ENCODE peak calls at places on chromosomes 5 and 9, in six cellular contexts. B, V, R, M, U and D are unnamed samples.
A peak's percentile ranks its signal among the peaks of the same experiment; 100 is the strongest.

GRCh38 chr9:127919253-127919815 is 2.5 kb upstream of the ST6GALNAC4 start:
- DNase-seq in B (peak; percentile 82), V (peak; percentile 99), R (peak; percentile 99), M (peak; percentile 98), U (peak; percentile 100), D (peak; percentile 100)

GRCh38 chr9:113574381-113575262 is 111.1 kb downstream of the RGS3 start:
- DNase-seq in B (peak; percentile 11), V (no peak), R (no peak), M (no peak), U (no peak), D (peak; percentile 94)

GRCh38 chr5:131262953-131263541 is 806 bp upstream of the CDC42SE2 start:
- DNase-seq in B (no peak), V (peak; percentile 22), R (no peak), M (no peak), U (no peak), D (peak; percentile 33)

GRCh38 chr9:137453643-137454081 is 5.5 kb downstream of the NSMF start:
- DNase-seq in B (peak; percentile 75), V (peak; percentile 76), R (peak; percentile 58), M (no peak), U (no peak), D (peak; percentile 37)

GRCh38 chr9:117492476-117492875 is 77.6 kb upstream of the ASTN2 start:
- DNase-seq in B (no peak), V (no peak), R (no peak), M (no peak), U (no peak), D (no peak)

GRCh38 chr5:141001854-141002666 is 35.8 kb downstream of the PCDHAC2 start:
- DNase-seq in B (no peak), V (no peak), R (no peak), M (no peak), U (no peak), D (peak; percentile 55)

GRCh38 chr5:59158165-59158564 is 575.3 kb downstream of the RAB3C start:
- DNase-seq in B (no peak), V (peak; percentile 27), R (peak; percentile 22), M (no peak), U (no peak), D (peak; percentile 68)

GRCh38 chr9:133238851-133239532 is 29.9 kb upstream of the OBP2B start:
- DNase-seq in B (peak; percentile 60), V (peak; percentile 62), R (peak; percentile 19), M (no peak), U (no peak), D (peak; percentile 34)

GRCh38 chr5:5103249-5103648 is 36.9 kb upstream of the ADAMTS16 start:
- DNase-seq in B (no peak), V (no peak), R (no peak), M (peak; percentile 72), U (no peak), D (no peak)

GRCh38 chr9:96884443-96884842 is 30.1 kb upstream of the ZNF782 start:
- DNase-seq in B (no peak), V (peak; percentile 35), R (peak; percentile 82), M (peak; percentile 72), U (peak; percentile 91), D (peak; percentile 97)

GRCh38 chr5:109907751-109908150 is 218.0 kb downstream of the MAN2A1 start:
- DNase-seq in B (no peak), V (peak; percentile 59), R (peak; percentile 13), M (peak; percentile 89), U (peak; percentile 61), D (peak; percentile 22)
- TF ChIP-seq CTCF in B (no peak), V (no peak), R (no peak), M (no peak), U (no peak), D (no peak)

GRCh38 chr9:121362813-121363585 is 7.1 kb downstream of the STOM start:
- DNase-seq in B (no peak), V (peak; percentile 78), R (peak; percentile 52), M (peak; percentile 56), U (no peak), D (peak; percentile 43)
- H3K4me3 ChIP-seq in B (peak overlapping the region; percentile 87), V (peak overlapping the region; percentile 8), R (no peak overlapping the region), M (no peak overlapping the region), U (no peak overlapping the region), D (no peak overlapping the region)

DNA sequence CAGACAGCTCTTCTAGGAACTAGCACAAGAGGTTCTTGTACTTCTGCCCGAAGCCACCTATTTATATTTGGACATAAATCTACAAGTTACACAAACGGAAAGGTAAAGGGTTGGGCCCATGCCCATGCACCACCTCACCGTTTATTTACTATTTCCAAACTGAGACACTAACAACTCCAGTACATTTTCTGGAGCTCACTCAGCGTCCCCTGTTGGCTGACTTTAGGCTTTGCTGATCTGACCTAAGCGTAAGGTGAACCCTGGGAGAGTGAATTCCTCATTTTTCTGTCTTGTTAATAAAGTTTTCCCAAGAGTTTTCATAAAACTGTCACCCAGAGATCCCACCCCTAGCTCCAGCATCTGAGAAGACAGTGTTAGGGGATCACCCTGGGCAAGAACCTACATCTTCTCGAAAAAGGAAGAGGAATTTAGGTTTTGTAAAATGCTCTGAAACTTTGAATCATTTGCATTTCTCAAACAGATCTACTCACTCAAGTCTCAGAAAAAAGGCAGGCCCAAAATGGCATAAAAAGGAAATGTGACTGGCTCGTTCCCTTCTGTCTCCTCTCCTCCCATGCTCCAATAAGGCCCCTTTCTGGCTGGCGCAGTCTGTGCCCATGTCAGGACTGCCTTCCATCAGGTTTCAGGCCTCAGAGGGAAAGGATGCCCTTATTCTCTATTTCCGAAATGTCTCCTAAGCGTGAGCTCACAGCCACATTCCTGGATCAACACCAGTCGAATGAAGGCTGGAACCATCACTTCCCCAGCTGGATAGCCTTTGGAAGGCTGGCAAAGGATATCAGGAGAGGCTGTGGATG is 201.3 kb downstream of the FANCC start:
- DNase-seq in B (no peak), V (no peak), R (no peak), M (no peak), U (no peak), D (peak; percentile 73)
- TF ChIP-seq CTCF in B (peak; percentile 52), V (peak; percentile 11), R (no peak), M (no peak), U (peak; percentile 56), D (peak; percentile 78)

GRCh38 chr5:66897355-66897754 is 299.2 kb downstream of the CD180 start:
- DNase-seq in B (no peak), V (no peak), R (no peak), M (no peak), U (no peak), D (no peak)

GRCh38 chr5:66891184-66891925 is 295.2 kb downstream of the MAST4 start:
- DNase-seq in B (no peak), V (peak; percentile 88), R (peak; percentile 43), M (peak; percentile 13), U (peak; percentile 45), D (peak; percentile 99)

GRCh38 chr5:66892715-66893114 is 296.5 kb downstream of the MAST4 start:
- DNase-seq in B (no peak), V (no peak), R (peak; percentile 63), M (peak; percentile 39), U (no peak), D (peak; percentile 66)

GRCh38 chr5:66896207-66896606 is 300.0 kb downstream of the MAST4 start:
- DNase-seq in B (no peak), V (peak; percentile 69), R (peak; percentile 82), M (peak; percentile 85), U (peak; percentile 32), D (peak; percentile 88)

GRCh38 chr5:66894480-66895240 is 298.5 kb downstream of the MAST4 start:
- DNase-seq in B (no peak), V (peak; percentile 38), R (peak; percentile 57), M (peak; percentile 22), U (no peak), D (peak; percentile 86)
- H3K4me3 ChIP-seq in B (no peak overlapping the region), V (no peak overlapping the region), R (no peak overlapping the region), M (no peak overlapping the region), U (no peak overlapping the region), D (no peak overlapping the region)